ENCODE peak calls at places on chromosomes 4 and X, in six cellular contexts. A is mucosa of descending colon, F is heart left ventricle, K is astrocyte of the spinal cord, P is GM13977, U is choroid plexus epithelial cell. E is an unnamed sample.

GRCh38 chr4:48635310-48635709 is 144.8 kb downstream of the FRYL start:
- DNase-seq in A (no peak), F (no peak), K (no peak), P (no peak), U (no peak), E (no peak)

GRCh38 chr4:21709031-21709430 is 239.5 kb downstream of the KCNIP4 start:
- DNase-seq in A (no peak), F (no peak), K (no peak), P (no peak), U (no peak), E (no peak)

GRCh38 chrX:124719060-124719459 is 372.7 kb downstream of the SH2D1A start:
- DNase-seq in A (no peak), F (no peak), K (no peak), P (no peak), U (no peak), E (no peak)

GRCh38 chr4:138401330-138401729 is 159.2 kb upstream of the SLC7A11 start:
- DNase-seq in A (no peak), F (peak), K (no peak), P (no peak), U (peak), E (no peak)

GRCh38 chr4:27123050-27123768 is 262.6 kb downstream of the STIM2 start:
- DNase-seq in A (no peak), F (no peak), K (peak), P (no peak), U (no peak), E (no peak)

GRCh38 chr4:111873801-111874200 is 271.5 kb upstream of the FAM241A start:
- DNase-seq in A (no peak), F (no peak), K (no peak), P (no peak), U (no peak), E (no peak)

GRCh38 chr4:18641334-18641733 is 619.8 kb upstream of the LCORL start:
- DNase-seq in A (no peak), F (no peak), K (no peak), P (no peak), U (no peak), E (no peak)

GRCh38 chrX:29382811-29383210 is 795.6 kb downstream of the IL1RAPL1 start:
- DNase-seq in A (no peak), F (no peak), K (no peak), P (no peak), U (no peak), E (no peak)

GRCh38 chr4:54784188-54784671 is 126.5 kb downstream of the KIT start:
- DNase-seq in A (peak), F (peak), K (peak), P (no peak), U (peak), E (no peak)

GRCh38 chr4:7938513-7939376 is 916 bp downstream of the AFAP1 start:
- DNase-seq in A (peak), F (peak), K (peak), P (peak), U (peak), E (peak)

GRCh38 chr4:99117876-99118693 is 26.0 kb downstream of the ADH4 start:
- DNase-seq in A (no peak), F (no peak), K (peak), P (peak), U (peak), E (no peak)

GRCh38 chr4:187558391-187558790 is 437.2 kb upstream of the ZFP42 start:
- DNase-seq in A (no peak), F (no peak), K (no peak), P (no peak), U (no peak), E (no peak)

GRCh38 chr4:51880016-51880915 is 37.3 kb downstream of the DCUN1D4 start:
- DNase-seq in A (no peak), F (no peak), K (no peak), P (no peak), U (no peak), E (no peak)

GRCh38 chrX:46601283-46601682 is 27.7 kb downstream of the CHST7 start:
- DNase-seq in A (no peak), F (no peak), K (peak), P (no peak), U (peak), E (no peak)

GRCh38 chr4:88441696-88442095 is 15.2 kb upstream of the HERC5 start:
- DNase-seq in A (no peak), F (no peak), K (no peak), P (no peak), U (no peak), E (no peak)

GRCh38 chrX:18828832-18829404 is 121.5 kb downstream of the PPEF1 start:
- DNase-seq in A (no peak), F (no peak), K (peak), P (no peak), U (peak), E (no peak)

GRCh38 chr4:40507977-40508376 is 121.7 kb downstream of the RBM47 start:
- DNase-seq in A (peak), F (no peak), K (no peak), P (no peak), U (no peak), E (no peak)

GRCh38 chr4:80362578-80363181 is 27.1 kb downstream of the CFAP299 start:
- DNase-seq in A (no peak), F (no peak), K (peak), P (peak), U (peak), E (peak)

GRCh38 chr4:38424171-38424871 is 239.7 kb upstream of the KLF3 start:
- DNase-seq in A (peak), F (no peak), K (no peak), P (no peak), U (no peak), E (peak)

GRCh38 chrX:63250253-63250868 is 100.8 kb downstream of the SPIN4 start:
- DNase-seq in A (no peak), F (no peak), K (peak), P (peak), U (peak), E (peak)

GRCh38 chrX:109472939-109473713 is 8.8 kb downstream of the GUCY2F start:
- DNase-seq in A (no peak), F (no peak), K (peak), P (peak), U (peak), E (peak)

GRCh38 chr4:78165758-78166157 is 108.6 kb downstream of the FRAS1 start:
- DNase-seq in A (no peak), F (no peak), K (no peak), P (no peak), U (no peak), E (no peak)

GRCh38 chr4:167715176-167715575 is 377.2 kb upstream of the ANXA10 start:
- DNase-seq in A (no peak), F (no peak), K (peak), P (no peak), U (peak), E (no peak)

GRCh38 chrX:115373308-115373707 is 83.8 kb downstream of the LUZP4 start:
- DNase-seq in A (no peak), F (no peak), K (no peak), P (no peak), U (no peak), E (no peak)

GRCh38 chrX:115378471-115378870 is 89.0 kb downstream of the LUZP4 start:
- DNase-seq in A (no peak), F (no peak), K (peak), P (no peak), U (peak), E (no peak)
- TF ChIP-seq CTCF in A (no peak), F (no peak), K (peak), P (no peak), U (peak), E (no peak)

GRCh38 chr4:140359571-140360427 is 13.6 kb upstream of the SCOC start:
- DNase-seq in A (no peak), F (no peak), K (peak), P (peak), U (peak), E (peak)
- TF ChIP-seq CTCF in A (peak), F (peak), K (peak), P (peak), U (peak), E (peak)

GRCh38 chr4:24731448-24731847 is 63.9 kb upstream of the SOD3 start:
- DNase-seq in A (no peak), F (no peak), K (no peak), P (no peak), U (no peak), E (no peak)

GRCh38 chr4:24730256-24731001 is 64.9 kb upstream of the SOD3 start:
- DNase-seq in A (peak), F (peak), K (peak), P (no peak), U (peak), E (no peak)

GRCh38 chr4:24741915-24742314 is 53.5 kb upstream of the SOD3 start:
- DNase-seq in A (no peak), F (no peak), K (no peak), P (no peak), U (no peak), E (no peak)

GRCh38 chr4:24734511-24734910 is 60.9 kb upstream of the SOD3 start:
- DNase-seq in A (no peak), F (no peak), K (no peak), P (no peak), U (no peak), E (no peak)

DNA sequence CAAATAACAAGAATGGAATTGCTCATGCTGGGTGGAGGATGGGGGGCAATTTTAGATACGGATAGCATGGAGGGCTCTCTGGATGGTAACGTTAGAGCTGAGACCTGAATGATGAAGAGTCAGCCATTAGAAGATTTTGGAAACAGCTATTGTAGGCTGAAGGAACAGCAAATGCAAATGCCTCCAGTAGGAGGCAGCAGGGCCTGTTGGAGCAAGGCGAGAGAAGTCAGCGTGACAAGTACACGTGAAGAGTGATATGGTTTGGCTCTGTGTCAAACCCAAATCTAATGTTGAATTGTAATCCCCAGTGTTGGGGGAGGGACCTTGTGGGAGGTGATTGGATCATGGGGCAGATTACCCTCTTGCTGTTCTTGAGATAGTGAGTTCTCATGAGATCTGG is 59.3 kb upstream of the SOD3 start:
- DNase-seq in A (no peak), F (no peak), K (no peak), P (no peak), U (peak), E (no peak)
- TF ChIP-seq CTCF in A (no peak), F (no peak), K (peak), P (peak), U (peak), E (no peak)

GRCh38 chrX:56802921-56803848 is 74.1 kb downstream of the NBDY start:
- DNase-seq in A (peak), F (peak), K (peak), P (peak), U (peak), E (peak)
- TF ChIP-seq CTCF in A (no peak), F (peak), K (peak), P (peak), U (peak), E (no peak)

DNA sequence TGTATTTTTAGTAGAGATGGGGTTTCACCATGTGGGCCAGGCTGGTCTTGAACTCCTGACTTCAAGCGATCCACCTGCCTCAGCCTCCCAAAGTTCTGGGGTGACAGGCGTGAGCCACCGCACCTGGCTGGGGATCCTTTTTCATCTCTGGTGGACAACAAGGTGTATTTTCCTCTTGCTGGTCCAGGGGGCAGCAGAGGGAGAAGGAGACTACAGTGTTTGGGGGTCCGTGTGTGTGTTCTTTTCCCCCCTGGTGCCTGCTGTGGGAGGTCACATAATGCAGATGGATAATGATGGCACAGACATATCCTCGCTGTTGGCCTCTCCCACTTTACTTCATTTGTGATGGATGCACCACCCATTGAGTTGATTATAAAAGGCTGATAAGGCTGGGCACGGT is 39.0 kb upstream of the CD99 start:
- DNase-seq in A (no peak), F (no peak), K (no peak), P (no peak), U (no peak), E (no peak)
- TF ChIP-seq CTCF in A (no peak), F (no peak), K (peak), P (peak), U (peak), E (peak)

GRCh38 chrX:7993873-7994272 is 66.7 kb upstream of the PNPLA4 start:
- DNase-seq in A (no peak), F (no peak), K (no peak), P (no peak), U (peak), E (no peak)

GRCh38 chrX:7996851-7997250 is 69.6 kb upstream of the PNPLA4 start:
- DNase-seq in A (no peak), F (no peak), K (no peak), P (no peak), U (no peak), E (no peak)

DNA sequence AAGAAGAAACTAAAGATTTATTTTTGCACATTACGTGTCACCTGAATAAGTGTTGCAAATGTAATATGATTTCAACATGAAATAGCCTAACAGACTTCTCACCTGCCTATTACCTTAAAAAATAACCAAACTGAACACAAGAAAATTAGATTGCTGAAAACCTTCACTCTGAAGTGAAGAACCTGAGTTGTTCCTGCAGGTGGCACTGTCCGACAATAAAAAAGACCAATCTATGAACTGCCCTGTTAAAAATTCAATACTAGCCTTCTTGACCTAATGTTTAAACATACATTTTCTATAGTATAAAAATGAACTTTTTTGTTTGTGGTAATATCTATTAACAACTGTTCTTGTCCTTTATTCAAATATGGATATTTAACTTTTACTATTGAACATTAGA is 69.2 kb upstream of the PNPLA4 start:
- DNase-seq in A (no peak), F (no peak), K (peak), P (peak), U (peak), E (peak)
- TF ChIP-seq CTCF in A (no peak), F (peak), K (peak), P (peak), U (peak), E (peak)

GRCh38 chrX:53481816-53482485 is 47.8 kb upstream of the HSD17B10 start:
- DNase-seq in A (no peak), F (no peak), K (peak), P (peak), U (peak), E (peak)

GRCh38 chrX:53476371-53476770 is 42.2 kb upstream of the HSD17B10 start:
- DNase-seq in A (no peak), F (no peak), K (peak), P (no peak), U (peak), E (no peak)

GRCh38 chrX:53483838-53484420 is 49.8 kb upstream of the HSD17B10 start:
- DNase-seq in A (no peak), F (no peak), K (peak), P (no peak), U (no peak), E (no peak)

GRCh38 chrX:53479295-53479694 is 45.1 kb upstream of the HSD17B10 start:
- DNase-seq in A (no peak), F (no peak), K (no peak), P (no peak), U (no peak), E (no peak)

GRCh38 chrX:53481093-53481492 is 46.9 kb upstream of the HSD17B10 start:
- DNase-seq in A (no peak), F (no peak), K (no peak), P (no peak), U (no peak), E (peak)
- TF ChIP-seq CTCF in A (no peak), F (no peak), K (peak), P (peak), U (peak), E (no peak)

DNA sequence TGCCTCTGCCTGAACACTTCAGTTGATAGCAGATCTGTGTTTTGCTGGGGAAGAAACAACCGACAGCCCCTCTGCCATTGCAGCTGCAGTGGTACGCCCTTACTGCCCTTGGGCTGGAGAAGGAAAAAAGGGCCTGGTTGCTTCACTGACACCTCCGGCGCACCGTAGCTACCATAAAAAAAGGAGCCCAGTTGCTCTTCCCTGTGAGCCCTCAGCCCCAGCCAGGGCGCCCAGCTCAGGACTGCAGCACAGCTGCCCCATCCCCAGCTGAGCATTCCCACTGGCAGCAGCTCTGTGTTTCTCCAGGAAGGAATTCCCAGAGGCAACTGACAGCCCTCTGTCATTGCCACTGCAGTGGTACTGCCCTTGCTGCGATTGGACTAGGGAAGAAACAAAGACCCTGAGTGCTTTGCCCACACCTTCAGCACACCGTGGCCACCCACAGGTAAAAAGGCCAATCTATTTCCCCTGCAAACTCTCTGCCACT is 142.7 kb downstream of the DKK2 start:
- DNase-seq in A (no peak), F (no peak), K (no peak), P (no peak), U (no peak), E (no peak)
- TF ChIP-seq CTCF in A (no peak), F (no peak), K (no peak), P (no peak), U (no peak), E (no peak)

GRCh38 chr4:89837385-89837995 is 529 bp upstream of the SNCA start:
- DNase-seq in A (no peak), F (peak), K (peak), P (peak), U (peak), E (peak)
- TF ChIP-seq CTCF in A (no peak), F (no peak), K (peak), P (no peak), U (peak), E (no peak)